ENCODE peak calls at places on chromosome 3, in five cellular contexts. One of them, this sample, is unnamed.

GRCh38 chr3:151248772-151249366 is 29.5 kb downstream of the P2RY14 start:
- DNase-seq in non-pigmented ciliary epithelial cell: no peak
- DNase-seq in stimulated activated CD8-positive, alpha-beta memory T cell treated with anti-CD3 and anti-CD28 coated beads, Interleukin-2, amount 100 ng/mL, for 48 hours: no peak
- DNase-seq in activated CD8-positive, alpha-beta memory T cell treated with anti-CD3 and anti-CD28 coated beads for 48 hours: no peak
- DNase-seq in adrenal gland: no peak
- DNase-seq in this sample: no peak

GRCh38 chr3:16906679-16907078 is 21.9 kb downstream of the PLCL2 start:
- DNase-seq in non-pigmented ciliary epithelial cell: no peak
- DNase-seq in stimulated activated CD8-positive, alpha-beta memory T cell treated with anti-CD3 and anti-CD28 coated beads, Interleukin-2, amount 100 ng/mL, for 48 hours: no peak
- DNase-seq in activated CD8-positive, alpha-beta memory T cell treated with anti-CD3 and anti-CD28 coated beads for 48 hours: no peak
- DNase-seq in adrenal gland: no peak
- DNase-seq in this sample: no peak

GRCh38 chr3:106326941-106327765 is 458.3 kb upstream of the CBLB start:
- DNase-seq in non-pigmented ciliary epithelial cell: no peak
- DNase-seq in stimulated activated CD8-positive, alpha-beta memory T cell treated with anti-CD3 and anti-CD28 coated beads, Interleukin-2, amount 100 ng/mL, for 48 hours: no peak
- DNase-seq in activated CD8-positive, alpha-beta memory T cell treated with anti-CD3 and anti-CD28 coated beads for 48 hours: no peak
- DNase-seq in adrenal gland: no peak
- DNase-seq in this sample: no peak

GRCh38 chr3:65126527-65127440 is 439.0 kb upstream of the ADAMTS9 start:
- DNase-seq in non-pigmented ciliary epithelial cell: no peak
- DNase-seq in stimulated activated CD8-positive, alpha-beta memory T cell treated with anti-CD3 and anti-CD28 coated beads, Interleukin-2, amount 100 ng/mL, for 48 hours: no peak
- DNase-seq in activated CD8-positive, alpha-beta memory T cell treated with anti-CD3 and anti-CD28 coated beads for 48 hours: no peak
- DNase-seq in adrenal gland: no peak
- DNase-seq in this sample: no peak

GRCh38 chr3:103082501-103082900 is 647.7 kb downstream of the ZPLD1 start:
- DNase-seq in non-pigmented ciliary epithelial cell: no peak
- DNase-seq in stimulated activated CD8-positive, alpha-beta memory T cell treated with anti-CD3 and anti-CD28 coated beads, Interleukin-2, amount 100 ng/mL, for 48 hours: no peak
- DNase-seq in activated CD8-positive, alpha-beta memory T cell treated with anti-CD3 and anti-CD28 coated beads for 48 hours: no peak
- DNase-seq in adrenal gland: no peak
- DNase-seq in this sample: no peak

GRCh38 chr3:54960736-54961135 is 32.9 kb upstream of the LRTM1 start:
- DNase-seq in non-pigmented ciliary epithelial cell: no peak
- DNase-seq in stimulated activated CD8-positive, alpha-beta memory T cell treated with anti-CD3 and anti-CD28 coated beads, Interleukin-2, amount 100 ng/mL, for 48 hours: no peak
- DNase-seq in activated CD8-positive, alpha-beta memory T cell treated with anti-CD3 and anti-CD28 coated beads for 48 hours: no peak
- DNase-seq in adrenal gland: no peak
- DNase-seq in this sample: no peak

GRCh38 chr3:65246561-65246960 is 558.8 kb upstream of the ADAMTS9 start:
- DNase-seq in non-pigmented ciliary epithelial cell: no peak
- DNase-seq in stimulated activated CD8-positive, alpha-beta memory T cell treated with anti-CD3 and anti-CD28 coated beads, Interleukin-2, amount 100 ng/mL, for 48 hours: no peak
- DNase-seq in activated CD8-positive, alpha-beta memory T cell treated with anti-CD3 and anti-CD28 coated beads for 48 hours: no peak
- DNase-seq in adrenal gland: peak
- DNase-seq in this sample: no peak

GRCh38 chr3:112117826-112118571 is 15.0 kb downstream of the GCSAM start:
- DNase-seq in non-pigmented ciliary epithelial cell: no peak
- DNase-seq in stimulated activated CD8-positive, alpha-beta memory T cell treated with anti-CD3 and anti-CD28 coated beads, Interleukin-2, amount 100 ng/mL, for 48 hours: no peak
- DNase-seq in activated CD8-positive, alpha-beta memory T cell treated with anti-CD3 and anti-CD28 coated beads for 48 hours: no peak
- DNase-seq in adrenal gland: peak
- DNase-seq in this sample: peak

GRCh38 chr3:37887062-37887461 is 25.4 kb downstream of the CTDSPL start:
- DNase-seq in non-pigmented ciliary epithelial cell: no peak
- DNase-seq in stimulated activated CD8-positive, alpha-beta memory T cell treated with anti-CD3 and anti-CD28 coated beads, Interleukin-2, amount 100 ng/mL, for 48 hours: no peak
- DNase-seq in activated CD8-positive, alpha-beta memory T cell treated with anti-CD3 and anti-CD28 coated beads for 48 hours: no peak
- DNase-seq in adrenal gland: no peak
- DNase-seq in this sample: no peak

GRCh38 chr3:22103423-22103822 is 352.4 kb upstream of the ZNF385D start:
- DNase-seq in non-pigmented ciliary epithelial cell: no peak
- DNase-seq in stimulated activated CD8-positive, alpha-beta memory T cell treated with anti-CD3 and anti-CD28 coated beads, Interleukin-2, amount 100 ng/mL, for 48 hours: no peak
- DNase-seq in activated CD8-positive, alpha-beta memory T cell treated with anti-CD3 and anti-CD28 coated beads for 48 hours: no peak
- DNase-seq in adrenal gland: no peak
- DNase-seq in this sample: no peak

GRCh38 chr3:10263549-10264363 is 15.5 kb downstream of the TATDN2 start:
- DNase-seq in non-pigmented ciliary epithelial cell: no peak
- DNase-seq in stimulated activated CD8-positive, alpha-beta memory T cell treated with anti-CD3 and anti-CD28 coated beads, Interleukin-2, amount 100 ng/mL, for 48 hours: peak
- DNase-seq in activated CD8-positive, alpha-beta memory T cell treated with anti-CD3 and anti-CD28 coated beads for 48 hours: peak
- DNase-seq in adrenal gland: peak
- DNase-seq in this sample: no peak

GRCh38 chr3:31416980-31417379 is 115.7 kb upstream of the STT3B start:
- DNase-seq in non-pigmented ciliary epithelial cell: no peak
- DNase-seq in stimulated activated CD8-positive, alpha-beta memory T cell treated with anti-CD3 and anti-CD28 coated beads, Interleukin-2, amount 100 ng/mL, for 48 hours: no peak
- DNase-seq in activated CD8-positive, alpha-beta memory T cell treated with anti-CD3 and anti-CD28 coated beads for 48 hours: no peak
- DNase-seq in adrenal gland: no peak
- DNase-seq in this sample: peak

GRCh38 chr3:46628980-46629379 is 16.7 kb downstream of the FAM240A start:
- DNase-seq in non-pigmented ciliary epithelial cell: no peak
- DNase-seq in stimulated activated CD8-positive, alpha-beta memory T cell treated with anti-CD3 and anti-CD28 coated beads, Interleukin-2, amount 100 ng/mL, for 48 hours: no peak
- DNase-seq in activated CD8-positive, alpha-beta memory T cell treated with anti-CD3 and anti-CD28 coated beads for 48 hours: no peak
- DNase-seq in adrenal gland: no peak
- DNase-seq in this sample: no peak

GRCh38 chr3:118949113-118949760 is 85.4 kb downstream of the IGSF11 start:
- DNase-seq in non-pigmented ciliary epithelial cell: no peak
- DNase-seq in stimulated activated CD8-positive, alpha-beta memory T cell treated with anti-CD3 and anti-CD28 coated beads, Interleukin-2, amount 100 ng/mL, for 48 hours: no peak
- DNase-seq in activated CD8-positive, alpha-beta memory T cell treated with anti-CD3 and anti-CD28 coated beads for 48 hours: no peak
- DNase-seq in adrenal gland: no peak
- DNase-seq in this sample: no peak

GRCh38 chr3:15303216-15303615 is 29.2 kb downstream of the SH3BP5 start:
- DNase-seq in non-pigmented ciliary epithelial cell: no peak
- DNase-seq in stimulated activated CD8-positive, alpha-beta memory T cell treated with anti-CD3 and anti-CD28 coated beads, Interleukin-2, amount 100 ng/mL, for 48 hours: no peak
- DNase-seq in activated CD8-positive, alpha-beta memory T cell treated with anti-CD3 and anti-CD28 coated beads for 48 hours: no peak
- DNase-seq in adrenal gland: no peak
- DNase-seq in this sample: no peak

GRCh38 chr3:183371672-183371968 is 56.8 kb downstream of the MCF2L2 start:
- DNase-seq in non-pigmented ciliary epithelial cell: no peak
- DNase-seq in stimulated activated CD8-positive, alpha-beta memory T cell treated with anti-CD3 and anti-CD28 coated beads, Interleukin-2, amount 100 ng/mL, for 48 hours: no peak
- DNase-seq in activated CD8-positive, alpha-beta memory T cell treated with anti-CD3 and anti-CD28 coated beads for 48 hours: no peak
- DNase-seq in adrenal gland: no peak
- DNase-seq in this sample: no peak

GRCh38 chr3:36514171-36514570 is 133.9 kb downstream of the STAC start:
- DNase-seq in non-pigmented ciliary epithelial cell: no peak
- DNase-seq in stimulated activated CD8-positive, alpha-beta memory T cell treated with anti-CD3 and anti-CD28 coated beads, Interleukin-2, amount 100 ng/mL, for 48 hours: no peak
- DNase-seq in activated CD8-positive, alpha-beta memory T cell treated with anti-CD3 and anti-CD28 coated beads for 48 hours: no peak
- DNase-seq in adrenal gland: no peak
- DNase-seq in this sample: no peak

GRCh38 chr3:128323206-128324081 is 143.2 kb downstream of the DNAJB8 start:
- DNase-seq in non-pigmented ciliary epithelial cell: no peak
- DNase-seq in stimulated activated CD8-positive, alpha-beta memory T cell treated with anti-CD3 and anti-CD28 coated beads, Interleukin-2, amount 100 ng/mL, for 48 hours: no peak
- DNase-seq in activated CD8-positive, alpha-beta memory T cell treated with anti-CD3 and anti-CD28 coated beads for 48 hours: no peak
- DNase-seq in adrenal gland: peak
- DNase-seq in this sample: peak

GRCh38 chr3:100099621-100100020 is 14.7 kb downstream of the FILIP1L start:
- DNase-seq in non-pigmented ciliary epithelial cell: no peak
- DNase-seq in stimulated activated CD8-positive, alpha-beta memory T cell treated with anti-CD3 and anti-CD28 coated beads, Interleukin-2, amount 100 ng/mL, for 48 hours: no peak
- DNase-seq in activated CD8-positive, alpha-beta memory T cell treated with anti-CD3 and anti-CD28 coated beads for 48 hours: no peak
- DNase-seq in adrenal gland: no peak
- DNase-seq in this sample: no peak

GRCh38 chr3:179604336-179605078 is at the start of the genes MRPL47 and NDUFB5:
- DNase-seq in non-pigmented ciliary epithelial cell: peak
- DNase-seq in stimulated activated CD8-positive, alpha-beta memory T cell treated with anti-CD3 and anti-CD28 coated beads, Interleukin-2, amount 100 ng/mL, for 48 hours: peak
- DNase-seq in activated CD8-positive, alpha-beta memory T cell treated with anti-CD3 and anti-CD28 coated beads for 48 hours: peak
- DNase-seq in adrenal gland: peak
- DNase-seq in this sample: peak

GRCh38 chr3:9876991-9877390 is 3.1 kb downstream of the CIDEC start:
- DNase-seq in non-pigmented ciliary epithelial cell: no peak
- DNase-seq in stimulated activated CD8-positive, alpha-beta memory T cell treated with anti-CD3 and anti-CD28 coated beads, Interleukin-2, amount 100 ng/mL, for 48 hours: peak
- DNase-seq in activated CD8-positive, alpha-beta memory T cell treated with anti-CD3 and anti-CD28 coated beads for 48 hours: no peak
- DNase-seq in adrenal gland: no peak
- DNase-seq in this sample: no peak

GRCh38 chr3:28677581-28677980 is 329.0 kb upstream of the AZI2 start:
- DNase-seq in non-pigmented ciliary epithelial cell: no peak
- DNase-seq in stimulated activated CD8-positive, alpha-beta memory T cell treated with anti-CD3 and anti-CD28 coated beads, Interleukin-2, amount 100 ng/mL, for 48 hours: no peak
- DNase-seq in activated CD8-positive, alpha-beta memory T cell treated with anti-CD3 and anti-CD28 coated beads for 48 hours: no peak
- DNase-seq in adrenal gland: no peak
- DNase-seq in this sample: peak

GRCh38 chr3:101852983-101853382 is 3.7 kb downstream of the NFKBIZ start:
- DNase-seq in non-pigmented ciliary epithelial cell: no peak
- DNase-seq in stimulated activated CD8-positive, alpha-beta memory T cell treated with anti-CD3 and anti-CD28 coated beads, Interleukin-2, amount 100 ng/mL, for 48 hours: no peak
- DNase-seq in activated CD8-positive, alpha-beta memory T cell treated with anti-CD3 and anti-CD28 coated beads for 48 hours: no peak
- DNase-seq in adrenal gland: no peak
- DNase-seq in this sample: no peak

This sample was measured in heart left ventricle.